ENCODE peak calls at places on chromosomes 7 and 10, in six cellular contexts. B, C, N, F, Y and V are unnamed samples.

GRCh38 chr7:148044173-148044572 is 546.4 kb upstream of the C7orf33 start:
- DNase-seq in N (no peak), C (no peak), F (no peak), B (no peak), Y (no peak), V (no peak)

GRCh38 chr7:55410641-55411239 is 45.6 kb downstream of the LANCL2 start:
- DNase-seq in B (no peak), N (no peak), C (no peak), F (no peak), Y (no peak), V (no peak)

GRCh38 chr7:131188367-131189339 is 139.0 kb upstream of the MKLN1 start:
- DNase-seq in Y (peak; percentile 83), B (peak; percentile 54), N (peak; percentile 99), C (peak; percentile 66), F (no peak), V (no peak)

GRCh38 chr10:99844433-99844955 is 62.1 kb downstream of the ABCC2 start:
- DNase-seq in B (no peak), N (no peak), C (no peak), Y (no peak), F (no peak), V (no peak)

GRCh38 chr7:26976840-26977239 is 112.5 kb upstream of the SKAP2 start:
- DNase-seq in Y (no peak), N (no peak), B (no peak), F (no peak), C (no peak), V (no peak)

GRCh38 chr7:81430150-81430549 is 339.7 kb downstream of the HGF start:
- DNase-seq in B (no peak), N (no peak), Y (no peak), F (peak; percentile 1), C (no peak), V (no peak)

GRCh38 chr7:105307163-105307672 is 81.5 kb downstream of the SRPK2 start:
- DNase-seq in F (no peak), Y (no peak), B (no peak), N (no peak), C (no peak), V (no peak)

GRCh38 chr10:13349776-13350274 is 1.7 kb upstream of the SEPHS1 start:
- DNase-seq in F (no peak), N (peak; percentile 77), Y (peak; percentile 11), B (peak; percentile 96), C (peak; percentile 69), V (peak; percentile 98)

GRCh38 chr10:94108200-94108599 is 114.5 kb downstream of the PLCE1 start:
- DNase-seq in Y (no peak), N (peak; percentile 93), B (peak; percentile 28), C (no peak), F (no peak), V (no peak)

GRCh38 chr10:5948999-5949759 is 28.2 kb downstream of the IL15RA start:
- DNase-seq in Y (no peak), C (peak; percentile 73), F (peak; percentile 15), N (peak; percentile 76), B (peak; percentile 85), V (peak; percentile 41)

GRCh38 chr10:5945561-5946418 is 31.6 kb downstream of the IL15RA start:
- DNase-seq in N (peak; percentile 88), C (peak; percentile 85), F (no peak), Y (no peak), B (no peak), V (no peak)

GRCh38 chr10:5948208-5948585 is 29.1 kb downstream of the IL15RA start:
- DNase-seq in Y (no peak), N (no peak), F (no peak), B (no peak), C (no peak), V (no peak)

GRCh38 chr10:5946786-5947185 is 30.6 kb downstream of the IL15RA start:
- DNase-seq in F (no peak), Y (no peak), C (peak; percentile 47), B (no peak), N (no peak), V (no peak)

DNA sequence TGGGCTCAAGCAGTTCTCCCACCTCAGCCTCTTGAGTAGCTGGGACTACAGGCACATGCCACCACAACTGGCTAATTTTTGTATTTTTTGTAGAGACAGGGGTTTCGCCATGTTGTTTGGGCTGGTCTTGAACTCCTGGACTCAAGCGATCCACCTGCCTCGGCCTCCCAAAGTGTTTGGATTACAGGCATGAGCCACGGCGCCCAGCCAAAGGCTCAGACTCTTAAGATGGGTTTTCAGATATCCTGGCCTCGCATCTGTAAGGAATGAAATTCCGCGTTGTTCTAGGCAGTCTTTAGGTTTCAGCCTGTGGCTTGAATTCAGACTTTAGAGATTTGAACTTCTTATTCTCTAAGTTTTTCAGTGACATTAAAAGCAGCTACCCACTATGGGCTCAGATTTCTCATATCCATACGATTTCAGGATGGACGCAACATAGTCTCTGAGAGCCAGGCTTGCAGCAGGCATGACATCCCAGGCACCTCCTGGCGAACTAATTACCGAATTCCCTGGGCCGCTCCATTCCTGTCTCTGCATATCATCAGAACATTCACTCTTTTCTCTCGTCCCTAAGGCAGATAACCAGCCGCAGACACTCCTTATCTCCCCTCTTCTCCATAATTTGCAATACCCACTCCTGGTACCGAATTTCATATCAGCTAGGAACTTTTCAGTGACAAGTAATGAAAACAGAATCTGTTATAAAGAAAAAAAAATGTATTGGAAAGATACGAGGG is 29.7 kb downstream of the IL15RA start:
- DNase-seq in C (no peak), N (no peak), B (no peak), Y (no peak), F (no peak), V (no peak)
- H3K4me1 ChIP-seq in C (no peaks in the 10 kb centered on the region), N (peaks cover 46% of the 10 kb centered on the region), B (no peaks in the 10 kb centered on the region), Y (no peaks in the 10 kb centered on the region), F (no peaks in the 10 kb centered on the region), V (peaks cover 4% of the 10 kb centered on the region)

GRCh38 chr7:7129381-7129780 is 53.0 kb upstream of the C1GALT1 start:
- DNase-seq in C (no peak), N (no peak), B (no peak), F (no peak), Y (no peak), V (no peak)

GRCh38 chr7:7127773-7128172 is 54.6 kb upstream of the C1GALT1 start:
- DNase-seq in C (no peak), F (no peak), N (no peak), Y (no peak), B (no peak), V (no peak)

GRCh38 chr7:7134036-7134435 is 48.3 kb upstream of the C1GALT1 start:
- DNase-seq in Y (no peak), N (no peak), C (no peak), B (no peak), F (no peak), V (no peak)

GRCh38 chr7:7135074-7135473 is 47.3 kb upstream of the C1GALT1 start:
- DNase-seq in F (no peak), Y (no peak), B (no peak), N (no peak), C (no peak), V (no peak)

DNA sequence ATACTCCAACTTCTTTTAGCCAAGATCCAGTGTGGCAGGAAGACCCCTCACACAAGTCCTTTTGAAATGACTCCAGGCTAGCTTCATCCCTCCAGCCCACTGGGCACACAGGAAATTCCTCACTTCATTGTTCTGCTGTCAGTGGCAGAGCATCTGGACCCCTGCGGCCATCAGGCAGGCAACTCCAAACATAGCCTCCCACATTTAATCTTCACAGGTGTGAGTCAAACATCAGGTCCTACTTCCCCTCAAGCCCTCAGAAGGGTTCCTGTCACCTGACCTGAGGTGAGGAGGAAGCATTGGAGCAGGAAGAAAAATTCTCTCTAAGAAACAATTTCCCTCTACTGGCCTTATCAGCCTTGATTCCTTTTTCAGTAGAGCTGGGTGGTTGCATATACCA is 51.1 kb upstream of the C1GALT1 start:
- DNase-seq in B (peak; percentile 82), F (no peak), C (no peak), Y (no peak), N (no peak), V (no peak)
- H3K4me1 ChIP-seq in B (peaks cover 2% of the 10 kb centered on the region), F (no peaks in the 10 kb centered on the region), C (no peaks in the 10 kb centered on the region), Y (no peaks in the 10 kb centered on the region), N (peaks cover 4% of the 10 kb centered on the region), V (no peaks in the 10 kb centered on the region)

GRCh38 chr7:92793656-92794205 is 42.6 kb downstream of the CDK6 start:
- DNase-seq in F (no peak), C (no peak), N (no peak), Y (no peak), B (no peak), V (no peak)

GRCh38 chr7:92794846-92795245 is 41.5 kb downstream of the CDK6 start:
- DNase-seq in F (no peak), Y (no peak), B (no peak), C (no peak), N (no peak), V (no peak)

GRCh38 chr7:92797693-92798092 is 38.7 kb downstream of the CDK6 start:
- DNase-seq in C (no peak), F (no peak), N (peak; percentile 50), Y (no peak), B (no peak), V (no peak)

GRCh38 chr7:92797284-92797683 is 39.1 kb downstream of the CDK6 start:
- DNase-seq in C (no peak), B (no peak), F (no peak), Y (no peak), N (peak; percentile 29), V (no peak)

GRCh38 chr7:92794386-92794785 is 42.0 kb downstream of the CDK6 start:
- DNase-seq in F (no peak), Y (no peak), C (no peak), B (no peak), N (no peak), V (no peak)
- H3K4me1 ChIP-seq in F (no peaks in the 10 kb centered on the region), Y (peaks cover 21% of the 10 kb centered on the region), C (peaks cover 12% of the 10 kb centered on the region), B (no peaks in the 10 kb centered on the region), N (peaks cover 67% of the 10 kb centered on the region), V (no peaks in the 10 kb centered on the region)

GRCh38 chr7:38316733-38317360 is 43.4 kb upstream of the TARP start:
- DNase-seq in F (no peak), N (peak; percentile 42), Y (no peak), B (no peak), C (no peak), V (no peak)

GRCh38 chr7:38318241-38318640 is 44.8 kb upstream of the TARP start:
- DNase-seq in F (no peak), N (no peak), B (no peak), Y (no peak), C (no peak), V (no peak)

GRCh38 chr7:38318803-38319416 is 45.5 kb upstream of the TARP start:
- DNase-seq in C (no peak), N (peak; percentile 83), F (peak; percentile 40), Y (no peak), B (peak; percentile 89), V (peak; percentile 66)

GRCh38 chr7:38315410-38315809 is 42.0 kb upstream of the TARP start:
- DNase-seq in C (no peak), Y (no peak), F (no peak), N (no peak), B (no peak), V (no peak)

GRCh38 chr7:38317457-38318037 is 44.1 kb upstream of the TARP start:
- DNase-seq in F (no peak), C (no peak), Y (no peak), B (peak; percentile 60), N (no peak), V (no peak)
- H3K4me1 ChIP-seq in F (no peaks in the 10 kb centered on the region), C (no peaks in the 10 kb centered on the region), Y (peaks cover 43% of the 10 kb centered on the region), B (peaks cover 6% of the 10 kb centered on the region), N (peaks cover 24% of the 10 kb centered on the region), V (peaks cover 3% of the 10 kb centered on the region)

GRCh38 chr10:59894114-59894513 is 12.2 kb downstream of the CCDC6 start:
- DNase-seq in Y (no peak), C (peak; percentile 79), N (peak; percentile 95), B (no peak), F (no peak), V (no peak)
- H3K4me1 ChIP-seq in Y (peaks cover 19% of the 10 kb centered on the region), C (peaks cover 11% of the 10 kb centered on the region), N (peaks cover 13% of the 10 kb centered on the region), B (no peaks in the 10 kb centered on the region), F (no peaks in the 10 kb centered on the region), V (no peaks in the 10 kb centered on the region)